ENCODE peak calls at places on chromosomes 3 and 15, in five cellular contexts. One of them, this sample, is unnamed.

GRCh38 chr15:48381861-48382260 is 50.6 kb downstream of the DUT start:
- DNase-seq in H1: peak
- DNase-seq in K562: no peak
- DNase-seq in GM12878: no peak
- DNase-seq in HepG2: no peak
- DNase-seq in this sample: no peak

GRCh38 chr3:179036226-179036625 is 35.4 kb downstream of the ZMAT3 start:
- DNase-seq in H1: no peak
- DNase-seq in GM12878: no peak
- DNase-seq in K562: no peak
- DNase-seq in HepG2: no peak
- DNase-seq in this sample: no peak

GRCh38 chr3:42819351-42819965 is 10.2 kb downstream of the ACKR2 start:
- DNase-seq in H1: peak
- DNase-seq in HepG2: peak
- DNase-seq in K562: no peak
- DNase-seq in GM12878: no peak
- DNase-seq in this sample: peak

GRCh38 chr15:58438956-58439355 is 7.2 kb downstream of the LIPC start:
- DNase-seq in K562: peak
- DNase-seq in H1: no peak
- DNase-seq in GM12878: no peak
- DNase-seq in HepG2: peak
- DNase-seq in this sample: peak

GRCh38 chr15:20106026-20106425 is 435.6 kb downstream of the GOLGA6L6 start:
- DNase-seq in H1: no peak
- DNase-seq in K562: no peak
- DNase-seq in HepG2: no peak
- DNase-seq in GM12878: no peak
- DNase-seq in this sample: no peak

GRCh38 chr3:139969386-139969785 is 34.4 kb downstream of the CLSTN2 start:
- DNase-seq in H1: no peak
- DNase-seq in HepG2: no peak
- DNase-seq in GM12878: no peak
- DNase-seq in K562: no peak
- DNase-seq in this sample: no peak

GRCh38 chr3:48634661-48635221 is 520 bp downstream of the SLC26A6 start:
- DNase-seq in K562: peak
- DNase-seq in HepG2: peak
- DNase-seq in GM12878: peak
- DNase-seq in H1: peak
- DNase-seq in this sample: peak

GRCh38 chr3:126508539-126508938 is 9.0 kb downstream of the UROC1 start:
- DNase-seq in K562: no peak
- DNase-seq in H1: no peak
- DNase-seq in HepG2: no peak
- DNase-seq in GM12878: no peak
- DNase-seq in this sample: no peak

GRCh38 chr3:188584162-188584529 is 430.2 kb downstream of the LPP start:
- DNase-seq in GM12878: no peak
- DNase-seq in K562: no peak
- DNase-seq in H1: no peak
- DNase-seq in HepG2: no peak
- DNase-seq in this sample: no peak

GRCh38 chr3:13106308-13106970 is 33.2 kb upstream of the IQSEC1 start:
- DNase-seq in H1: no peak
- DNase-seq in GM12878: no peak
- DNase-seq in HepG2: peak
- DNase-seq in K562: no peak
- DNase-seq in this sample: no peak

GRCh38 chr3:143576568-143577270 is 271.5 kb downstream of the SLC9A9 start:
- DNase-seq in HepG2: no peak
- DNase-seq in H1: no peak
- DNase-seq in K562: no peak
- DNase-seq in GM12878: no peak
- DNase-seq in this sample: no peak

GRCh38 chr15:62972814-62973213 is 69.7 kb upstream of the TPM1 start:
- DNase-seq in GM12878: no peak
- DNase-seq in K562: no peak
- DNase-seq in H1: no peak
- DNase-seq in HepG2: no peak
- DNase-seq in this sample: no peak

GRCh38 chr3:115470254-115470653 is 153.1 kb upstream of the GAP43 start:
- DNase-seq in GM12878: no peak
- DNase-seq in K562: no peak
- DNase-seq in HepG2: no peak
- DNase-seq in H1: no peak
- DNase-seq in this sample: no peak

GRCh38 chr15:76903251-76903681 is 1.9 kb downstream of the SCAPER start:
- DNase-seq in K562: no peak
- DNase-seq in GM12878: peak
- DNase-seq in HepG2: peak
- DNase-seq in H1: no peak
- DNase-seq in this sample: peak
- TF ChIP-seq CTCF in K562: peak
- TF ChIP-seq CTCF in GM12878: peak
- TF ChIP-seq CTCF in HepG2: peak
- TF ChIP-seq CTCF in H1: peak
- TF ChIP-seq CTCF in this sample: peak

GRCh38 chr3:141646760-141647561 is 91.1 kb upstream of the RNF7 start:
- DNase-seq in GM12878: no peak
- DNase-seq in H1: no peak
- DNase-seq in HepG2: peak
- DNase-seq in K562: peak
- DNase-seq in this sample: peak
- TF ChIP-seq USF2 in GM12878: no peak
- TF ChIP-seq USF2 in H1: no peak
- TF ChIP-seq USF2 in HepG2: no peak
- TF ChIP-seq USF2 in K562: no peak
- TF ChIP-seq USF2 in this sample: no peak

DNA sequence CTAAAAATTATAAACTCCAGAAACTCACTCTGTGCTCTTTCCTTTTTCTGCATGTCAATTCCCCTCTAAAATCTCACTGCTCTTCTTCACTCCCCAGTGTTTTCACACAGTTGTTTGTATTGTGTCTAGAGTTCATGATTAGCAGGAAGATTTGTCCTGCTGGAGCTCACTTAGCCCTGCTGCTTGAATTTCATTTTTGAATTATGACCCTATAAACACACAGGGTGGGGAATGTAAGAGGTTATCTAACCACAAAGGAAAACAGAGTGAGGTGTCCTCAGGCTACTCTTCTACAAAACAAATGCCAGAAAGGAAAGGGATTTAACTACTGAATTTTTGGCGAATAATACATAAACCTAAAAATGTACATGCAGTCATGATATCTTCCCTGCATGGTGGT is 215.2 kb upstream of the CNTN4 start:
- DNase-seq in H1: no peak
- DNase-seq in K562: no peak
- DNase-seq in HepG2: no peak
- DNase-seq in GM12878: no peak
- DNase-seq in this sample: peak
- TF ChIP-seq TAF1 in H1: no peak
- TF ChIP-seq TAF1 in K562: no peak
- TF ChIP-seq TAF1 in HepG2: no peak
- TF ChIP-seq TAF1 in GM12878: no peak
- TF ChIP-seq TAF1 in this sample: no peak

GRCh38 chr3:184134746-184135148 is 411 bp upstream of the EIF2B5 start:
- DNase-seq in H1: no peak
- DNase-seq in K562: no peak
- DNase-seq in HepG2: no peak
- DNase-seq in GM12878: no peak
- DNase-seq in this sample: no peak

GRCh38 chr3:184133840-184134745 is 1.1 kb upstream of the EIF2B5 start:
- DNase-seq in GM12878: no peak
- DNase-seq in K562: peak
- DNase-seq in H1: peak
- DNase-seq in HepG2: peak
- DNase-seq in this sample: peak

GRCh38 chr3:184132947-184133346 is 2.2 kb upstream of the EIF2B5 start:
- DNase-seq in K562: no peak
- DNase-seq in HepG2: no peak
- DNase-seq in H1: no peak
- DNase-seq in GM12878: no peak
- DNase-seq in this sample: no peak

GRCh38 chr3:184126006-184126405 is 9.2 kb upstream of the EIF2B5 start:
- DNase-seq in K562: no peak
- DNase-seq in H1: no peak
- DNase-seq in HepG2: no peak
- DNase-seq in GM12878: no peak
- DNase-seq in this sample: no peak

GRCh38 chr3:184129012-184129411 is 6.1 kb upstream of the EIF2B5 start:
- DNase-seq in H1: peak
- DNase-seq in HepG2: peak
- DNase-seq in GM12878: no peak
- DNase-seq in K562: peak
- DNase-seq in this sample: peak
- TF ChIP-seq CTCF in H1: peak
- TF ChIP-seq CTCF in HepG2: peak
- TF ChIP-seq CTCF in GM12878: peak
- TF ChIP-seq CTCF in K562: peak
- TF ChIP-seq CTCF in this sample: peak

DNA sequence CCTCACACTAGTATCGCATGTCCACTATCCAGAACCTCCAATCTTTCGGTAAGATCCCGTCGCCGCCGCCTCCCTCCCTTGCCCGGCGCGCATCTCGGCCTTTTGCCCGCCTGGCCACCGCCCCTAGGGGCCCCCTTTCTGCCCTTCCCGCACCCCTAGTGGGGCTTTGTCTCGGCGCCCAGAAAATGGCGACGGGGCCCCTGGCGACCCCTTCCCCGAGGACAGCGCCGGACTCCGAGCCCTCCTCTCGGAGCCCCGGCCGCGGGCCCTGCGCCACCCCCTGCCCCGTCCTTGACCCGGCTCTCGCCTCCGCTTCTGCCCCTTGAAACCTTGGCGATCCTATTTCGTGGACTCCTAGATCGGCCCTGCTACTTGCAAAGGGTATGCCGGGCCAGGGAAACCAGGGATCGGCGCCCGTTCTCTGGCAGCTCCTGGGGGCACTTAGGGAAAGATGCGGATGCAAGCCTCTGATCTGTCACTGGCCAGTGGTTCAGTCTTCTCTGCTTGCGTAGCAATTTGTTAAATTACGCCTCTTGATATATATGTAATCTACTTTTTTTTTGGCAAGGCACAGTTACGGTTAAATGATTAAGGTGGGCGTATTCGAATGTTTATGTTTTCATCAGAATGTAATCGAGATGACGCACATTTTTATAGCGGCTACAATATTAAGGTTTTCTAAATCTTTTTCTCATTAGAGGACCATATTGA is 573 bp downstream of the EIF1B start:
- DNase-seq in GM12878: no peak
- DNase-seq in HepG2: peak
- DNase-seq in K562: peak
- DNase-seq in H1: peak
- DNase-seq in this sample: peak
- TF ChIP-seq USF2 in GM12878: no peak
- TF ChIP-seq USF2 in HepG2: no peak
- TF ChIP-seq USF2 in K562: no peak
- TF ChIP-seq USF2 in H1: no peak
- TF ChIP-seq USF2 in this sample: no peak

This sample was measured in SK-N-SH.